ENCODE peak calls at places on chromosomes 1 and 21, in five cellular contexts. F is colonic mucosa; H is body of pancreas; S is Peyer's patch; G is CD8-positive, alpha-beta memory T cell. K is an unnamed sample. For H3K4me1 and H3K27me3, the result is how much of the 10 kb centered on the place peaks cover.

GRCh38 chr1:154410185-154410827 is 5.2 kb downstream of the IL6R start:
- DNase-seq in F (no peak), H (no peak), S (peak), G (no peak), K (peak)

GRCh38 chr1:27203946-27204345 is 30.5 kb upstream of the WDTC1 start:
- DNase-seq in F (no peak), H (no peak), S (no peak), G (no peak), K (no peak)

GRCh38 chr1:207097871-207098324 is 6.1 kb upstream of the C4BPA start:
- DNase-seq in F (no peak), H (no peak), S (no peak), G (no peak), K (no peak)

GRCh38 chr1:16905112-16905855 is 9.5 kb downstream of the RNU1-2 start:
- DNase-seq in F (no peak), H (peak), S (no peak), G (no peak), K (no peak)

GRCh38 chr1:232978091-232978634 is 27.8 kb downstream of the NTPCR start:
- DNase-seq in F (no peak), H (peak), S (no peak), G (no peak), K (no peak)

GRCh38 chr21:34989337-34990151 is 59.6 kb downstream of the RUNX1 start:
- DNase-seq in F (no peak), H (no peak), S (no peak), G (no peak), K (no peak)

GRCh38 chr1:94247146-94248094 is 10.0 kb upstream of the ARHGAP29 start:
- DNase-seq in F (peak), H (peak), S (no peak), G (peak), K (no peak)

GRCh38 chr21:15138475-15138874 is 73.7 kb upstream of the NRIP1 start:
- DNase-seq in F (peak), H (peak), S (no peak), G (no peak), K (no peak)

GRCh38 chr21:33396436-33396835 is 6.8 kb upstream of the IFNGR2 start:
- DNase-seq in F (no peak), H (no peak), S (no peak), G (no peak), K (no peak)

GRCh38 chr1:180842052-180842451 is 70.6 kb upstream of the KIAA1614 start:
- DNase-seq in F (no peak), H (no peak), S (no peak), G (no peak), K (no peak)

GRCh38 chr1:161994153-161994814 is 29.4 kb downstream of the OLFML2B start:
- DNase-seq in F (no peak), H (no peak), S (no peak), G (no peak), K (no peak)

GRCh38 chr1:2590233-2591141 is 3.9 kb downstream of the PRXL2B start:
- DNase-seq in F (no peak), H (no peak), S (no peak), G (no peak), K (no peak)

GRCh38 chr1:162151900-162152829 is 82.7 kb downstream of the NOS1AP start:
- DNase-seq in F (no peak), H (peak), S (no peak), G (peak), K (no peak)

GRCh38 chr1:156490401-156491032 is 10.1 kb downstream of the MEF2D start:
- DNase-seq in F (no peak), H (no peak), S (no peak), G (no peak), K (no peak)

GRCh38 chr1:1421147-1421906 is at the start of gene ANKRD65:
- DNase-seq in F (no peak), H (peak), S (no peak), G (no peak), K (no peak)

GRCh38 chr1:35810096-35810860 is 2.5 kb downstream of the AGO4 start:
- DNase-seq in F (no peak), H (no peak), S (no peak), G (no peak), K (no peak)

GRCh38 chr1:201707027-201707426 is 121.9 kb upstream of the IPO9 start:
- DNase-seq in F (no peak), H (no peak), S (no peak), G (no peak), K (no peak)
- H3K4me1 ChIP-seq in F (under half), H (under half), S (under half), G (under half), K (under half)

DNA sequence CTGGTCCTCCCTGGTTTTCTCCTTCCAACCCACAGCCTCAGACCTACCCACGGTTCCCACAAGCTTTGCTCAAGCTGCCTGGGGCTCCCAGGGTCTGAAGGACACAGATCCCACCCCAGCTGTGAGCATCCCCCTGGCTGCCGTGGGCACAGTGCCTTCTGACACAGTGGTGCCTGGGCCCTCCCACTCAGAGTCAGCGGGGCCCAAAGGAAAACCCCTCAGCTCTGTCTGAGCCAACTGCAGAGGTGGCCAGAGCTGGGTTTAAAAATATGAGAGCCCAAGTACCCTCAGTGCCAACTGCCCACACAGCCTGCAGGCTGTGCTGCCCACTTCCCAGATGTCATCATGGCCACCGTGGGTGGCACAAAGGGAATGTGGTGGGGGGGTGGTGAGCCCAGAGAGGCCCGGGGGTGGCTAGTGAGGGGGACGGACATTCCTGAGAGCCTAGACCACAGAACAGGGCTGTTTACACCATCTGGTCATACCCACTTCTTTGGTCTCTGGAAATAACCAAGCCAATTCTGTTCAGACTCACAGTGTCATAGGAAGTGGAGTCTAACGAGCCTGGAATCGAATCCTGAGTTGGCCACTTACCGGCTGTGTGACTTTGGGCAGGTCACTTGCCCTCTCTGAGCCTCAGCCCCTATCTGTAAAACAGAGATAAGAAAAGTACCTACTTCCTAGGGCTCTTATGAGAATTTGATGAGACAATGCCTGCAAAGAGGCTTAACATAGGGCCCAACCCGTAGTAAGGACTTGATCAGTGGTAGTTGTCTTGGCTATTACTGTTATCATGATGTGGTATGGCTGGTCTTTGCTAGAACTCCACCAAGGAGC is 85.5 kb downstream of the CAMK2N1 start:
- DNase-seq in F (no peak), H (no peak), S (no peak), G (no peak), K (no peak)
- H3K27me3 ChIP-seq in F (under half), H (under half), S (under half), G (under half), K (under half)

DNA sequence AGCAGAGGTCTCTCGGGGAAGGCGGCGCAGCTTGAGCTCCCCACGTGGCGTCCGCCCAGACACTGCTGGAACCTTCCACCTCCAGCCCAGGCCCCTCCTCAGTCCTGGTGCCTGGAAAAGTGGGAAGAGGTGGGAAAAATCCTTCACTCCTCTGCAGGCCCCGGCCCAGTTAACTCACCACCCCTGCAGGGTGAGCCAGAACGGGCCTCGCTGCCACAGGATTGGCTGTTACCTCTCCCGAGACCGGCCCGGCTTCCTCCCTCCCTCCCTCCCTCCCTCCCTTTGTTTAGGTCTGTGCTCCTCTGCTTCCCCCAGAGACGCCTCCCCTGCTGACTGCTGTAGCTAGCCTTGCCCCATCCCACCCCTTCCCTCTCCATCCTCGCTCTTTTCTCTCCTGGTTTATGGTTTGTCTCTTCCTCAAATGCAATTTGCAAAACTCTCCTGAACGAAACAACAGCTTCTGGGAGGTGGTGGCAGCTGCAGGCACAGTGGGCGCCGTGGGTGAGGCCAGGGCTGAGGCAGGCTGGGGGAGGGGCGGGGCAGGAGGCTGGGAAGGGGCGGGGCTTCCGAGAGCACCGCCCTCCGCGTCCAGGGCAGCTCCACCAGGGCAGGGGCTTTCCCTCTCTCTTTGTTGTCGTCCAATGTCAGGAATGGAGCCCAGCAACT is 6.5 kb downstream of the CAPN9 start:
- DNase-seq in F (peak), H (peak), S (no peak), G (no peak), K (no peak)
- H3K4me3 ChIP-seq in F (no peak), H (no peak), S (no peak), G (no peak), K (no peak)

DNA sequence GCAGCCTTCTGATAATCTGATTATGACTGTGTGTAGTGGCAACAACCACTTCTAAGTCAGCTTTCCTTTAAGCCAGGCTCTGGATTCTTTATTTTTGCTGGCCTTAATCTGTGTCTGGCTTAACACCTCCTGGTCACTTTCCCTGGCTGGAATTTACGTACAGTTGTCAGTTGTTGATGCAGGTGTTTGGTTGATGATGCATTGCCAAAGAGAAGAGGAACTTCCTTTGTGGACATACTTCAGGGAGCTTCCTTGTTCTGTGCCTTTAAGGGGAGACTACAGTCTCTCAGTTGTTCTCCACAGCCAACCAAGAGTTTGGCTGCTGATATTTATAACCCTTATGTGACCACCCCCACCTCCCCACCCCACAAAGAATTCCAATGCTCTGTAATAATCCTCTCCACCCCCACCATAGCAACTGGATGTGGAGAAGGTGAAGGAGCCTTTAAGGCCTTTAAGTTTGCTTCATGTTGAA is 96.0 kb upstream of the BMP8A start:
- DNase-seq in F (peak), H (peak), S (no peak), G (no peak), K (no peak)
- H3K4me1 ChIP-seq in F (under half), H (half or more), S (under half), G (under half), K (half or more)

DNA sequence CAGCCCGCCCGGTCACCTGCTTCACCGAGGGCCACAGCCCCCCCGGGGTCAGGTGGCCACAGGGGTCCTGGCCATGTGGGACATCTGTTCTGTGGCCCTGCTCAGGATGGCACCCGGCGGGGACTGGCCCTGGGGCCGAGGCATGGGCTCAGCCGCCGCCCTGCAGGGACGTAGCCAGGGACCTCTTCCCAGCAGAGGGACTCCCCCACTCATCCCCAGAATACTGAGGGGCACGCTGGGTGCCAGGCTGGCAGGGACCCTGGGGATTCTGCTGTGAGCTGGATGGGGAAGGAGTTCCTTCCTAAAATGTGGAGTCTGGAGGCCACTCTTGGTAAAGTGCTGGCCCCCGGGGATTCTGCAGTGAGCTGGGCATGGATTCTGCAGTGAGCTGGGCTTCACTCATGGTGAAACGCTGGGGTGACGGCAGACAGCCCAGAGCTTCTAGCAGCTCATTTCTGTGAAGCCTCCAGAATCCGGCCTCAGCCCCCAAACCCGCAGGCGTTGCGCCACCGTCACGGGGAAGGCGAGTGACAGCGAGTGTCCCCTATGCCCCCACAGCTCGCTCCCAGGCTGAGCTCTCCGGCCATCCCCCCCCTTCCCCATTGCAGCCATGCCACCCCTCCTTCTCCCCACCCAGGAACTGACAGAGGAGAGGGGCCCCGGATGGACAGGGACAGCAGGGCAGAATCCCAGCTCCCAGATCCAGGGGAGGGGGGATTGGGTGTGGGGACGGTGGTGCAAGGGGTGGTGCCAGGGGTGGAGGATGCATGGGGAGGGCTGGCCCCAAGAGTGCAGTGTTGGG is 1.4 kb downstream of the ITGB2 start:
- DNase-seq in F (no peak), H (peak), S (no peak), G (no peak), K (no peak)
- H3K27me3 ChIP-seq in F (under half), H (under half), S (under half), G (under half), K (under half)

DNA sequence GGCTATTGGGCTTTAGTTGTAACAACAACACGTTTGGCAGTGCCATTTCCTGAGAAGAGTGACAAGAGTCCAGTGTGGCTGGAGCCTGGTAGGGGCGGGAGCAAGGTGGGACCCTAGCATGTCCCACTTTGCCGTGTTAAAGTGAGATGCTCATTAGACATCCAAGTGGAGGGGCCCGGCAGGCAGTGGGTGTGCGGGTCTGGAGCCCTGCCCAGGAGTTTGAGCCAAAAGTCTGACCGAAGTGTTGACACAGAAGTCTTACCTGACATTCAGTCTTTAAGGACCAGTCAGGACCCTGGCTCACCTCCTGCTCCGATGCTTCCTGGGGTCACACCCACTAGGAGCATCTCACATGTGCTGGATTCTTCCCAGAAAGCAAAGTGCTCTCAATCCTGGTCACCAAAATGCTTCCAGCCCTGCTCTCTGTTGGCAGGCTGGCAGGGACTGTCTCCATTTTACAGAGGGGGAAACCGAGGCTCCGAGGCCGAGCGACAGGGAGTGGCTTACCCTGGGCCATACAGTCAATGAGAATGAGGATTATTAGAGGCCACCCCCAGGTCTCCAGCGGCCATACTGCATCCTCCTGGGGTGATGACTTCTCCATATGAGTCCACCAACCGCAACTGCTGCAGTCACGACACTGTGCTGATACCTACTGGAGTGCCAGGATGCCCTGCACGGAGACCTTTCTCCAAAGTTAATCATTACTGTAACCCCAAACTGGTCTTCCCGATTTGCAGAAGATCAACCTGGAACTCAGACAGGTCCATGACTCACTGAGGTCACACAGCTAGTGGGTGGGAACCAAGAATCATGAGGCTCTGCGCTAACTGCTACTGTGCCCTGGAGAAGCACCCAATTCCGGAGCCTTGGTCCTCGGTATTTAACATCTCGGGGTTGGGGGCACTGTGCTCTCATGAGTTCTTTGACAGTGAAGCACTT is 112.7 kb downstream of the PRDM2 start:
- DNase-seq in F (no peak), H (peak), S (no peak), G (no peak), K (no peak)
- H3K4me3 ChIP-seq in F (no peak), H (no peak), S (no peak), G (no peak), K (no peak)

DNA sequence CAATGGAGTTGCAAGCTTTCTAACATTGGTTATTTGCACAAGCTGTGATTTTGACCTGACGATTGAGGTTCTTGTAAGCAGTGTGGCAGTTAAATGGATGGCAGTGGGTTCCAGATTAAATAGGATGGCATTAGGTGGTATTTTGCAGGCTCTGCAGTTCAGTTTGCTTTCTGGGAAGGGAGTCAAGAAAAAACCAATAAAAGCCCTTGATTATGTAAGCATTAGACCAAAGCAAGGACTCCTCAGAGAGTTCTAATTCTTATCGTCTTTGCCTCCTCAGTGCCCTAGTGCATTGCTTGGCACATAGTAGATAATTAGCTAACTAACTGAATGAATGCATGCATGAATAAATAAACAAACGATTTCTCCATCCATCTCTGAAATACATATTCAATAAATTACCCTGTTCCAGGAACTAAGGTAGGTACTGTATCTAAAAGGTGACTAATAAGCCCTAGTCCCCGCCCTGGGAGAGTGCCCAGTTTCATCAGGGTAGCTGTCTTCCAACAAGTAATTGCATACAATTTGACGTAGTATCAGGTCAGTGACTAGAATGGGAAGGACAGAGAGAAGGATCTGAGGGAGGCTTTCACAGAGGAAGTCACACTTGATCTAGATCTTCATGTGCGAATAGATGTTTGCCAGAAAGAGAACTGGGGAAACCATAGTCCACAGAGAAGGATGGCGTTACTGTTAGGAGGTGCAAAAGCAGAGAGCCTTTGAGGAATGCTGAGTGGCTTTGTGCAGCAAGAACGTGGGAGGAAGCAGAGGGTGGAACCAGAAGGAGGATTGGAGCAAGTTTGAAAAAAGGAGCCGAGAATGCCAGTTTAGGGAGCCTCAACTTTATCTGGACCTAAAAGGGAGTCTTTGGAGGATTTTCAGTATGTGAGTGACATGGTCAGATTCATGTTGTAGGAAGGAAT is 111.3 kb downstream of the TBX19 start:
- DNase-seq in F (peak), H (peak), S (no peak), G (peak), K (no peak)
- H3K4me1 ChIP-seq in F (under half), H (under half), S (under half), G (under half), K (under half)

GRCh38 chr1:221779771-221780170 is 37.9 kb upstream of the DUSP10 start:
- DNase-seq in F (no peak), H (no peak), S (no peak), G (no peak), K (no peak)

GRCh38 chr1:221778535-221779142 is 36.8 kb upstream of the DUSP10 start:
- DNase-seq in F (no peak), H (peak), S (peak), G (peak), K (peak)

GRCh38 chr1:221778125-221778524 is 36.2 kb upstream of the DUSP10 start:
- DNase-seq in F (no peak), H (no peak), S (no peak), G (no peak), K (no peak)

GRCh38 chr1:221776495-221777413 is 34.9 kb upstream of the DUSP10 start:
- DNase-seq in F (peak), H (no peak), S (peak), G (no peak), K (no peak)

GRCh38 chr1:221777434-221778072 is 35.7 kb upstream of the DUSP10 start:
- DNase-seq in F (no peak), H (no peak), S (peak), G (peak), K (peak)
- H3K27me3 ChIP-seq in F (under half), H (under half), S (under half), G (under half), K (under half)